ENCODE peak calls at places on chromosomes 1 and 21, in four cellular contexts. O, Y, I and R are unnamed samples.

GRCh38 chr1:240803151-240803550 is 191.2 kb upstream of the GREM2 start:
- DNase-seq in O (peak; percentile 24), Y (no peak), I (no peak), R (peak; percentile 86)

GRCh38 chr1:21362096-21362495 is 71.8 kb upstream of the ECE1 start:
- DNase-seq in O (no peak), Y (peak; percentile 66), I (no peak), R (no peak)

GRCh38 chr1:189662190-189662589 is 815.5 kb downstream of the BRINP3 start:
- DNase-seq in O (no peak), Y (no peak), I (no peak), R (peak; percentile 44)

GRCh38 chr1:4954392-4954791 is 300.0 kb downstream of the AJAP1 start:
- DNase-seq in O (no peak), Y (no peak), I (no peak), R (no peak)

GRCh38 chr1:231020139-231020601 is 19.9 kb downstream of the FAM89A start:
- DNase-seq in O (peak; percentile 12), Y (no peak), I (no peak), R (peak; percentile 46)

GRCh38 chr1:86082183-86082582 is 74.4 kb downstream of the COL24A1 start:
- DNase-seq in O (no peak), Y (no peak), I (no peak), R (peak; percentile 12)

GRCh38 chr1:185017338-185017737 is 28.0 kb upstream of the RNF2 start:
- DNase-seq in O (peak; percentile 81), Y (no peak), I (no peak), R (peak; percentile 67)

GRCh38 chr21:29817450-29817849 is 122.3 kb downstream of the GRIK1 start:
- DNase-seq in O (no peak), Y (no peak), I (no peak), R (no peak)

GRCh38 chr1:61642475-61643232 is 82.3 kb downstream of the TM2D1 start:
- DNase-seq in O (no peak), Y (no peak), I (no peak), R (no peak)

GRCh38 chr1:71667224-71667623 is 586.4 kb upstream of the ZRANB2 start:
- DNase-seq in O (peak; percentile 7), Y (no peak), I (no peak), R (no peak)

GRCh38 chr1:77057994-77058585 is 161.1 kb downstream of the PIGK start:
- DNase-seq in O (no peak), Y (no peak), I (no peak), R (no peak)

GRCh38 chr1:32426489-32427255 is 32.4 kb upstream of the BSDC1 start:
- DNase-seq in O (peak; percentile 20), Y (no peak), I (no peak), R (no peak)

GRCh38 chr1:70528591-70529333 is 117.7 kb downstream of the CTH start:
- DNase-seq in O (peak; percentile 37), Y (peak; percentile 19), I (no peak), R (peak; percentile 14)

GRCh38 chr1:56070601-56071000 is 508.8 kb downstream of the PLPP3 start:
- DNase-seq in O (no peak), Y (no peak), I (no peak), R (no peak)

GRCh38 chr1:168180148-168180524 is 1.4 kb downstream of the TIPRL start:
- DNase-seq in O (no peak), Y (no peak), I (no peak), R (peak; percentile 10)

GRCh38 chr21:27759820-27760219 is 792.9 kb upstream of the ADAMTS5 start:
- DNase-seq in O (no peak), Y (no peak), I (no peak), R (no peak)

DNA sequence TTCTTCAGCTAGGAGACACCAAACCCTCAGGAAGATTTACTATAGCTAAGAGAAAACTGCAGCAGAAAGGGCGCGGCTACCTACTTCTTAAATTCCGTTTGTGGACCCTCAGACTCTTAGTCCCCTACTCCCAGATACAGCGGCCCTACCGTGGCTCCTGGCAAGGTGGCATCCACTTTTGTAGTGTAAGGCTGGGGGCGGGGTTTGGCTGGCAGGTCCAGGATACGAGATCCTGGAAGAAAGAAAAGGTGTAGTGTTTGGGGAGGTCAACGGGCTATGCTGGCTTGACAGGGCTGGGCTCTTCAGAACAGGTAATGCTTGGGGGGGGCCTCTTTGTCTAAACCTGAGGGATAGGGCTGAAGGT is 280 bp downstream of the CREB3L4 start:
- DNase-seq in O (no peak), Y (no peak), I (peak; percentile 87), R (no peak)
- TF ChIP-seq CTCF in O (no peak), Y (no peak), I (no peak), R (no peak)

GRCh38 chr1:15526490-15527339 is at the start of gene DNAJC16:
- DNase-seq in O (peak; percentile 100), Y (peak; percentile 99), I (peak; percentile 99), R (peak; percentile 96)
- TF ChIP-seq CTCF in O (peak; percentile 31), Y (peak; percentile 57), I (peak; percentile 26), R (no peak)

GRCh38 chr1:7705048-7705907 is 65.8 kb upstream of the VAMP3 start:
- DNase-seq in O (no peak), Y (peak; percentile 51), I (peak; percentile 38), R (peak; percentile 13)
- TF ChIP-seq CTCF in O (no peak), Y (no peak), I (no peak), R (no peak)

DNA sequence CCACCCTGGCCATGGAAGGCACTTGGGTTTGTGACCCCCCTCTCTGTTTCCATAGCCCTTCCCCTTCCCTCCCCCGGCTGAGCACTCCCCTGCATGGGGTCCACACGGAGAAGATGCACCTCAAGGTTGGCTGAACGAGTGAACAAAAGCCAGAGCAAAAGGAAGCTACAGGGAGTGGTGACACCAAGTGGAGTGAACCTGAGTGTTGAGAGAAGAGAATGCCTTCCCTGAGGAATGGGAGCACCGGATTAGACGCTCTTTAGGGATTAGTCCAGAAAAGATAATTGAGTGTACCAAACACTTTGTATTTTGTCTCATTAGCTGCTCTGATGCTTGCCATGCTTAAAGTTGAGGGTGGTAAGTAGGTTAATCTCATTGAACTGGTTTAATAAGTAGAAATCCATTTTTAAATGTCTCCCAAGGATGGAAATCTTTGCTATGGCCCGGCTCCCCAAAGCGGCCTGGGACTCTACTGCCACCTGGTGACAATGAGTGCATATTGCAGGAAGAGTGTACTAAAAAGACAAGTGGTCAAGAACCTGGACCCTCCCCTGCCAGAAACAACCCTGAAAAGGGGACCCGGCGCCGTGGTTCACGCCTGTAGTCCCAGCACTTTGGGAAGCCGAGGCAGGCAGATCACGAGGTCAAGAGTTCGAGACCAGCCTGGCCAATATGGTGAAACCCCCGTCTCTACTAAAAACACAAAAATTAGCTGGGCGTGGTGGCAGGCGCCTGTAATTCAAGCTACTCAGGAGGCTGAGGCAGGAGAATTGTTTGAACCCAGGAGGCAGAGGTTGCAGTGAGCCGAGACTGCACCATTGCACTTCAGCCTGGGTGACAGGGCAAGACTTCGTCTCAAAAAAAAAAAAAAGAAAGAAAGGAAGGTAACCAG is 150.6 kb upstream of the ZC3H12A start:
- DNase-seq in O (peak; percentile 3), Y (no peak), I (no peak), R (peak; percentile 38)
- TF ChIP-seq CTCF in O (peak; percentile 76), Y (peak; percentile 60), I (peak; percentile 42), R (peak; percentile 38)

GRCh38 chr1:1264868-1265272 is 8.8 kb downstream of the UBE2J2 start:
- DNase-seq in O (peak; percentile 79), Y (no peak), I (no peak), R (peak; percentile 85)
- TF ChIP-seq CTCF in O (peak; percentile 63), Y (no peak), I (no peak), R (no peak)

GRCh38 chr1:218983848-218984247 is 189.8 kb upstream of the LYPLAL1 start:
- DNase-seq in O (no peak), Y (no peak), I (no peak), R (no peak)
- TF ChIP-seq CTCF in O (peak; percentile 7), Y (no peak), I (no peak), R (no peak)

GRCh38 chr1:6108937-6109636 is 63.4 kb downstream of the KCNAB2 start:
- DNase-seq in O (peak; percentile 60), Y (no peak), I (no peak), R (peak; percentile 75)
- TF ChIP-seq CTCF in O (peak; percentile 70), Y (no peak), I (peak; percentile 16), R (peak; percentile 19)

GRCh38 chr1:158112994-158113758 is 67.5 kb upstream of the CD1D start:
- DNase-seq in O (peak; percentile 43), Y (no peak), I (no peak), R (peak; percentile 49)
- TF ChIP-seq CTCF in O (no peak), Y (peak; percentile 33), I (peak; percentile 38), R (peak; percentile 74)